ENCODE peak calls at places on chromosomes 5 and 9, in six cellular contexts. B is T follicular helper cell; X is anterior cingulate cortex; Z is WTC11; P is stimulated activated CD4-positive, alpha-beta T cell treated with anti-CD3 and anti-CD28 coated beads, Interleukin-4, amount 100 ng/mL, for 48 hours; R is PC-3. A is an unnamed sample.

GRCh38 chr5:164540174-164540573 is 1034.8 kb downstream of the MAT2B start:
- DNase-seq in B (no peak), X (no peak), Z (no peak), P (no peak), R (no peak), A (no peak)

GRCh38 chr9:20981486-20981885 is 50.0 kb downstream of the HACD4 start:
- DNase-seq in B (no peak), X (no peak), Z (no peak), P (no peak), R (peak), A (no peak)

GRCh38 chr9:97504381-97505216 is 3.1 kb downstream of the TMOD1 start:
- DNase-seq in B (no peak), X (no peak), Z (no peak), P (no peak), R (no peak), A (no peak)

GRCh38 chr9:17635115-17635890 is 56.4 kb downstream of the SH3GL2 start:
- DNase-seq in B (no peak), X (no peak), Z (no peak), P (no peak), R (peak), A (no peak)

GRCh38 chr9:13770956-13771355 is 491.5 kb upstream of the MPDZ start:
- DNase-seq in B (no peak), X (no peak), Z (no peak), P (no peak), R (no peak), A (no peak)

GRCh38 chr5:89265511-89266169 is 382.7 kb upstream of the MEF2C start:
- DNase-seq in B (no peak), X (no peak), Z (no peak), P (no peak), R (peak), A (no peak)

GRCh38 chr9:5626727-5627634 is 1.9 kb upstream of the RIC1 start:
- DNase-seq in B (peak), X (no peak), Z (no peak), P (no peak), R (peak), A (no peak)

GRCh38 chr5:73851782-73852181 is 225.8 kb downstream of the ARHGEF28 start:
- DNase-seq in B (no peak), X (no peak), Z (no peak), P (no peak), R (no peak), A (no peak)

GRCh38 chr5:24475101-24475500 is 169.7 kb downstream of the CDH10 start:
- DNase-seq in B (no peak), X (no peak), Z (no peak), P (no peak), R (no peak), A (no peak)

GRCh38 chr9:33202552-33203300 is 35.6 kb upstream of the B4GALT1 start:
- DNase-seq in B (no peak), X (no peak), Z (no peak), P (no peak), R (no peak), A (no peak)

GRCh38 chr9:135139366-135139965 is 52.0 kb downstream of the OLFM1 start:
- DNase-seq in B (no peak), X (no peak), Z (no peak), P (no peak), R (no peak), A (no peak)

GRCh38 chr9:33166263-33167083 is 663 bp downstream of the B4GALT1 start:
- DNase-seq in B (no peak), X (no peak), Z (no peak), P (no peak), R (no peak), A (peak)

GRCh38 chr9:132020845-132021510 is 58.7 kb downstream of the MED27 start:
- DNase-seq in B (no peak), X (no peak), Z (no peak), P (no peak), R (peak), A (no peak)